ENCODE peak calls at places on chromosome 22, in nine cellular contexts. One of them, this sample, is unnamed.

GRCh38 chr22:34150023-34150422 is 229.7 kb upstream of the LARGE1 start:
- DNase-seq in stomach: no peak
- DNase-seq in spleen: no peak
- DNase-seq in GM23338: no peak
- DNase-seq in H1: no peak
- DNase-seq in endothelial cell of umbilical vein: no peak
- DNase-seq in breast epithelium: no peak
- DNase-seq in upper lobe of left lung: no peak
- DNase-seq in sigmoid colon: no peak
- DNase-seq in this sample: no peak

GRCh38 chr22:42560781-42561180 is 7.0 kb downstream of the SERHL2 start:
- DNase-seq in stomach: no peak
- DNase-seq in spleen: no peak
- DNase-seq in GM23338: peak
- DNase-seq in H1: no peak
- DNase-seq in endothelial cell of umbilical vein: no peak
- DNase-seq in breast epithelium: no peak
- DNase-seq in upper lobe of left lung: no peak
- DNase-seq in sigmoid colon: no peak
- DNase-seq in this sample: no peak

GRCh38 chr22:24789516-24789915 is 15.0 kb upstream of the PIWIL3 start:
- DNase-seq in stomach: no peak
- DNase-seq in spleen: peak
- DNase-seq in GM23338: no peak
- DNase-seq in H1: no peak
- DNase-seq in endothelial cell of umbilical vein: no peak
- DNase-seq in breast epithelium: no peak
- DNase-seq in upper lobe of left lung: no peak
- DNase-seq in sigmoid colon: no peak
- DNase-seq in this sample: no peak

GRCh38 chr22:35727436-35727835 is 9.8 kb downstream of the APOL5 start:
- DNase-seq in stomach: peak
- DNase-seq in spleen: no peak
- DNase-seq in GM23338: no peak
- DNase-seq in H1: no peak
- DNase-seq in endothelial cell of umbilical vein: no peak
- DNase-seq in breast epithelium: no peak
- DNase-seq in upper lobe of left lung: no peak
- DNase-seq in sigmoid colon: no peak
- DNase-seq in this sample: no peak

GRCh38 chr22:36379593-36380361 is 8.0 kb downstream of the MYH9 start:
- DNase-seq in stomach: no peak
- DNase-seq in spleen: peak
- DNase-seq in GM23338: no peak
- DNase-seq in H1: no peak
- DNase-seq in endothelial cell of umbilical vein: no peak
- DNase-seq in breast epithelium: no peak
- DNase-seq in upper lobe of left lung: no peak
- DNase-seq in sigmoid colon: no peak
- DNase-seq in this sample: no peak

GRCh38 chr22:48748113-48748859 is 1079.4 kb downstream of the BRD1 start:
- DNase-seq in stomach: peak
- DNase-seq in spleen: peak
- DNase-seq in GM23338: no peak
- DNase-seq in H1: peak
- DNase-seq in endothelial cell of umbilical vein: no peak
- DNase-seq in breast epithelium: peak
- DNase-seq in upper lobe of left lung: no peak
- DNase-seq in sigmoid colon: peak
- DNase-seq in this sample: no peak

GRCh38 chr22:42676059-42676607 is 26.9 kb upstream of the CYB5R3 start:
- DNase-seq in stomach: no peak
- DNase-seq in spleen: no peak
- DNase-seq in GM23338: no peak
- DNase-seq in H1: no peak
- DNase-seq in endothelial cell of umbilical vein: peak
- DNase-seq in breast epithelium: no peak
- DNase-seq in upper lobe of left lung: no peak
- DNase-seq in sigmoid colon: no peak
- DNase-seq in this sample: no peak

GRCh38 chr22:44645083-44645482 is 56.9 kb upstream of the PRR5 start:
- DNase-seq in stomach: no peak
- DNase-seq in spleen: no peak
- DNase-seq in GM23338: no peak
- DNase-seq in H1: no peak
- DNase-seq in endothelial cell of umbilical vein: no peak
- DNase-seq in breast epithelium: no peak
- DNase-seq in upper lobe of left lung: no peak
- DNase-seq in sigmoid colon: no peak
- DNase-seq in this sample: no peak

GRCh38 chr22:47558828-47559700 is 796.6 kb downstream of the TBC1D22A start:
- DNase-seq in stomach: no peak
- DNase-seq in spleen: no peak
- DNase-seq in GM23338: no peak
- DNase-seq in H1: no peak
- DNase-seq in endothelial cell of umbilical vein: no peak
- DNase-seq in breast epithelium: no peak
- DNase-seq in upper lobe of left lung: no peak
- DNase-seq in sigmoid colon: no peak
- DNase-seq in this sample: no peak

GRCh38 chr22:36201630-36202312 is at the start of gene APOL4:
- DNase-seq in stomach: peak
- DNase-seq in spleen: no peak
- DNase-seq in GM23338: no peak
- DNase-seq in H1: no peak
- DNase-seq in endothelial cell of umbilical vein: no peak
- DNase-seq in breast epithelium: peak
- DNase-seq in upper lobe of left lung: peak
- DNase-seq in sigmoid colon: peak
- DNase-seq in this sample: peak

DNA sequence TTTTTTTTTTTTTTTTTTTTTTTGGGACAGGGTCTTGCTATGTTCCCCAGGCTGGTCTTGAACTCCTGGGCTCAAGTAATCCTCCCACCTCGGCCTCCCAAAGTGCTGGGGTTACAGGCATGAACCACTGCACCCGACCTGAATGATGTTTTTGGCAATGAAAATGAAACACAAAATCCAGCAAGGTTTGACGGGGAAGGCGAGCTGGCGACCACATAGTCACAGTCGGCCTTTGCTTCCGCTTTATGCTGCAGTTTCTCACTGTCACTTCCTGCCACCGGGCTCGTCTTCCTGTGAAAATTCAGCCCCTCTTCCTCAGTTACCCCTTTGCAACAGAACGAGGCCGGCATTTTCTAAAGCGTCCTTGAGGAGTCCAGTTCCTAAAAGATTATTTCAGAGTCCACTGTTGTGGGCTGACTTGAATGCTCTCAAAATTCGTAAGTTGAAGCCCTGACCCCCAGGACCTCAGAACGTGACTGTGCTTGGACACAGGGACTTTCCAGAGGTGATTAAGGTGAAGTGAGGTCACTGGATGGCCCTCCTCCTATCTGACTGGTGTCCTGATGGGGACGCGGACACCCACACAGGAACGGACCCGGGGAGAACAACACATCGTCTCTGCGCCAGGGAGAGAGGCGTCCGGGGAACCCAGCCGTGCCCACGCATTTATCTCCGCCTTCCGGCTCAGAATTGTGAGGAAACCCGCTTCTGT is 2.9 kb upstream of the BID start:
- DNase-seq in stomach: peak
- DNase-seq in spleen: peak
- DNase-seq in GM23338: no peak
- DNase-seq in H1: no peak
- DNase-seq in endothelial cell of umbilical vein: peak
- DNase-seq in breast epithelium: no peak
- DNase-seq in upper lobe of left lung: peak
- DNase-seq in sigmoid colon: peak
- DNase-seq in this sample: peak
- TF ChIP-seq POLR2AphosphoS5 in stomach: no peak
- TF ChIP-seq POLR2AphosphoS5 in spleen: peak
- TF ChIP-seq POLR2AphosphoS5 in GM23338: no peak
- TF ChIP-seq POLR2AphosphoS5 in H1: no peak
- TF ChIP-seq POLR2AphosphoS5 in endothelial cell of umbilical vein: no peak
- TF ChIP-seq POLR2AphosphoS5 in breast epithelium: no peak
- TF ChIP-seq POLR2AphosphoS5 in upper lobe of left lung: peak
- TF ChIP-seq POLR2AphosphoS5 in sigmoid colon: no peak
- TF ChIP-seq POLR2AphosphoS5 in this sample: no peak

GRCh38 chr22:46292173-46292572 is 4.5 kb upstream of the GTSE1 start:
- DNase-seq in stomach: no peak
- DNase-seq in spleen: no peak
- DNase-seq in GM23338: no peak
- DNase-seq in H1: no peak
- DNase-seq in endothelial cell of umbilical vein: no peak
- DNase-seq in breast epithelium: no peak
- DNase-seq in upper lobe of left lung: no peak
- DNase-seq in sigmoid colon: no peak
- DNase-seq in this sample: no peak

GRCh38 chr22:46294784-46295183 is 1.9 kb upstream of the GTSE1 start:
- DNase-seq in stomach: no peak
- DNase-seq in spleen: peak
- DNase-seq in GM23338: no peak
- DNase-seq in H1: no peak
- DNase-seq in endothelial cell of umbilical vein: no peak
- DNase-seq in breast epithelium: no peak
- DNase-seq in upper lobe of left lung: no peak
- DNase-seq in sigmoid colon: no peak
- DNase-seq in this sample: no peak

GRCh38 chr22:46290843-46291785 is 5.6 kb upstream of the GTSE1 start:
- DNase-seq in stomach: no peak
- DNase-seq in spleen: peak
- DNase-seq in GM23338: no peak
- DNase-seq in H1: no peak
- DNase-seq in endothelial cell of umbilical vein: no peak
- DNase-seq in breast epithelium: no peak
- DNase-seq in upper lobe of left lung: no peak
- DNase-seq in sigmoid colon: no peak
- DNase-seq in this sample: no peak

GRCh38 chr22:46293591-46294260 is 2.9 kb upstream of the GTSE1 start:
- DNase-seq in stomach: no peak
- DNase-seq in spleen: peak
- DNase-seq in GM23338: no peak
- DNase-seq in H1: no peak
- DNase-seq in endothelial cell of umbilical vein: no peak
- DNase-seq in breast epithelium: no peak
- DNase-seq in upper lobe of left lung: peak
- DNase-seq in sigmoid colon: peak
- DNase-seq in this sample: peak

GRCh38 chr22:46292727-46293126 is 3.9 kb upstream of the GTSE1 start:
- DNase-seq in stomach: no peak
- DNase-seq in spleen: peak
- DNase-seq in GM23338: no peak
- DNase-seq in H1: no peak
- DNase-seq in endothelial cell of umbilical vein: no peak
- DNase-seq in breast epithelium: no peak
- DNase-seq in upper lobe of left lung: no peak
- DNase-seq in sigmoid colon: no peak
- DNase-seq in this sample: peak
- TF ChIP-seq CTCF in stomach: no peak
- TF ChIP-seq CTCF in spleen: no peak
- TF ChIP-seq CTCF in GM23338: no peak
- TF ChIP-seq CTCF in H1: no peak
- TF ChIP-seq CTCF in endothelial cell of umbilical vein: no peak
- TF ChIP-seq CTCF in breast epithelium: no peak
- TF ChIP-seq CTCF in upper lobe of left lung: no peak
- TF ChIP-seq CTCF in sigmoid colon: no peak
- TF ChIP-seq CTCF in this sample: no peak

GRCh38 chr22:30485362-30485988 is 13.7 kb upstream of the SEC14L3 start:
- DNase-seq in stomach: peak
- DNase-seq in spleen: peak
- DNase-seq in GM23338: peak
- DNase-seq in H1: peak
- DNase-seq in endothelial cell of umbilical vein: peak
- DNase-seq in breast epithelium: peak
- DNase-seq in upper lobe of left lung: peak
- DNase-seq in sigmoid colon: peak
- DNase-seq in this sample: peak
- TF ChIP-seq POLR2AphosphoS5 in stomach: no peak
- TF ChIP-seq POLR2AphosphoS5 in spleen: peak
- TF ChIP-seq POLR2AphosphoS5 in GM23338: no peak
- TF ChIP-seq POLR2AphosphoS5 in H1: no peak
- TF ChIP-seq POLR2AphosphoS5 in endothelial cell of umbilical vein: no peak
- TF ChIP-seq POLR2AphosphoS5 in breast epithelium: no peak
- TF ChIP-seq POLR2AphosphoS5 in upper lobe of left lung: no peak
- TF ChIP-seq POLR2AphosphoS5 in sigmoid colon: no peak
- TF ChIP-seq POLR2AphosphoS5 in this sample: no peak

DNA sequence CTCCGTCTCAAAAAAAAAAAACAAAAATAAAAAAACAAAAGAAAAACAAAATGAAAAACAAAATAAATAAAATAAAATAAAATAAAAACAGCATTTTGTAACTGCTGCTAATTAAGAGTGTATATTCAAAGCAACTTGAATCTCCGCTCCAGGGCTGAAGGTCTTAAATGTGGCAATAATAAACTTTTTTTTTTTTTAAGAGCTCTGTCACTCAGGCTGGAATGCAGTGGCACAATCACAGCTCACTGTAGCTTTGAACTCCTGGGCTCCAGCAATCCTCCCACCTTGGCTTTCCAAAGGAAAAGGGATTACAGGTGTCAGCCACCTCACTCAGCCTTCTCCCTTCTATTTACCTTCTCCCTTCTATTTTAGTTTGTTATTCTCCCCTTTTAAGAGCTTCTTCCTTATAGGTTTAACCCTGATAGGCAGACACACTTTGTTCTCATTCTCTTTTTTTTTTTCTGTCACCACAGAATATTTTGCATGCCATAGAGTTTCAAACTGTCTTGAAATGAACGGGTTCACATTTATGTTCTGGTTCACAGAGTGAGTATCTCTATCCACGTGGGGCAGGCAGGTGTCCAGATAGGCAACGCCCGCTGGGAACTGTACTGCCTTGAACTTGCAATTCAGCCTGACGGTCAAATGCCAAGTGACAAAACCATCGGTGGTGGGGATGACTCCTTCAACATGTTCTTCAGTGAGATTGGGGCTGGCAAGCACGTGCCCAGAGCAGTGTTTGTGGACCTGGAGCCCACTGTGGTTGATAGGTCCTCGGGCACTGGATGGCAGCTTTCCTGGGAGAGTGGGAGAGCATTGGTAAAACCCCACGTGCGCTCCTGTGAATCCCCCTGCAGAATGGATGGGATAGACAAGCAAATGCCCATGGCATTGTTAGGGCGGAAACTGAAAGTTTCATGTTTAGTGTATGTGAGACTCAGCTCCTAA is 19.4 kb downstream of the LRRC74B start:
- DNase-seq in stomach: no peak
- DNase-seq in spleen: no peak
- DNase-seq in GM23338: no peak
- DNase-seq in H1: no peak
- DNase-seq in endothelial cell of umbilical vein: no peak
- DNase-seq in breast epithelium: no peak
- DNase-seq in upper lobe of left lung: no peak
- DNase-seq in sigmoid colon: peak
- DNase-seq in this sample: no peak
- TF ChIP-seq CTCF in stomach: no peak
- TF ChIP-seq CTCF in spleen: no peak
- TF ChIP-seq CTCF in GM23338: no peak
- TF ChIP-seq CTCF in H1: no peak
- TF ChIP-seq CTCF in endothelial cell of umbilical vein: no peak
- TF ChIP-seq CTCF in breast epithelium: no peak
- TF ChIP-seq CTCF in upper lobe of left lung: no peak
- TF ChIP-seq CTCF in sigmoid colon: no peak
- TF ChIP-seq CTCF in this sample: no peak

GRCh38 chr22:32996276-32996675 is 61.9 kb downstream of the SYN3 start:
- DNase-seq in stomach: no peak
- DNase-seq in spleen: no peak
- DNase-seq in GM23338: no peak
- DNase-seq in H1: no peak
- DNase-seq in endothelial cell of umbilical vein: no peak
- DNase-seq in breast epithelium: no peak
- DNase-seq in upper lobe of left lung: no peak
- DNase-seq in sigmoid colon: no peak
- DNase-seq in this sample: no peak
- TF ChIP-seq POLR2AphosphoS5 in stomach: no peak
- TF ChIP-seq POLR2AphosphoS5 in spleen: no peak
- TF ChIP-seq POLR2AphosphoS5 in GM23338: no peak
- TF ChIP-seq POLR2AphosphoS5 in H1: no peak
- TF ChIP-seq POLR2AphosphoS5 in endothelial cell of umbilical vein: no peak
- TF ChIP-seq POLR2AphosphoS5 in breast epithelium: no peak
- TF ChIP-seq POLR2AphosphoS5 in upper lobe of left lung: no peak
- TF ChIP-seq POLR2AphosphoS5 in sigmoid colon: no peak
- TF ChIP-seq POLR2AphosphoS5 in this sample: no peak

This sample was measured in transverse colon.